ENCODE peak calls at places on chromosomes 13 and 19, in five cellular contexts. One of them, this sample, is unnamed.

GRCh38 chr13:23956106-23956505 is 58.8 kb upstream of the C1QTNF9B start:
- DNase-seq in ovary: no peak
- DNase-seq in tibial artery: no peak
- DNase-seq in left lung: no peak
- DNase-seq in fibroblast of mammary gland: peak; percentile 67
- DNase-seq in this sample: peak; percentile 23

GRCh38 chr19:55540619-55541018 is 3.7 kb upstream of the SBK2 start:
- DNase-seq in ovary: no peak
- DNase-seq in tibial artery: no peak
- DNase-seq in left lung: no peak
- DNase-seq in fibroblast of mammary gland: no peak
- DNase-seq in this sample: no peak

GRCh38 chr13:96460571-96460970 is 370.7 kb downstream of the HS6ST3 start:
- DNase-seq in ovary: no peak
- DNase-seq in tibial artery: no peak
- DNase-seq in left lung: no peak
- DNase-seq in fibroblast of mammary gland: peak; percentile 1
- DNase-seq in this sample: peak; percentile 2

GRCh38 chr13:111267784-111268183 is 52.7 kb upstream of the TEX29 start:
- DNase-seq in ovary: no peak
- DNase-seq in tibial artery: no peak
- DNase-seq in left lung: no peak
- DNase-seq in fibroblast of mammary gland: peak; percentile 61
- DNase-seq in this sample: peak; percentile 25

GRCh38 chr19:44808463-44809371 is at the start of gene BCAM:
- DNase-seq in ovary: peak; percentile 91
- DNase-seq in tibial artery: peak; percentile 67
- DNase-seq in left lung: peak; percentile 76
- DNase-seq in fibroblast of mammary gland: peak; percentile 50
- DNase-seq in this sample: peak; percentile 83

GRCh38 chr13:95455782-95456181 is 96.7 kb upstream of the CLDN10 start:
- DNase-seq in ovary: no peak
- DNase-seq in tibial artery: no peak
- DNase-seq in left lung: no peak
- DNase-seq in fibroblast of mammary gland: no peak
- DNase-seq in this sample: no peak

GRCh38 chr19:38932425-38933179 is 1.9 kb downstream of the MRPS12 start:
- DNase-seq in ovary: peak; percentile 50
- DNase-seq in tibial artery: no peak
- DNase-seq in left lung: no peak
- DNase-seq in fibroblast of mammary gland: peak; percentile 57
- DNase-seq in this sample: peak; percentile 47

GRCh38 chr19:34675250-34675649 is 1.7 kb downstream of the SCGB2B2 start:
- DNase-seq in ovary: no peak
- DNase-seq in tibial artery: no peak
- DNase-seq in left lung: no peak
- DNase-seq in fibroblast of mammary gland: no peak
- DNase-seq in this sample: no peak

GRCh38 chr13:23621316-23621645 is 51.1 kb downstream of the TNFRSF19 start:
- DNase-seq in ovary: no peak
- DNase-seq in tibial artery: no peak
- DNase-seq in left lung: no peak
- DNase-seq in fibroblast of mammary gland: peak; percentile 95
- DNase-seq in this sample: peak; percentile 91

GRCh38 chr19:8578642-8579265 is 1.5 kb upstream of the MYO1F start:
- DNase-seq in ovary: peak; percentile 82
- DNase-seq in tibial artery: peak; percentile 84
- DNase-seq in left lung: peak; percentile 76
- DNase-seq in fibroblast of mammary gland: peak; percentile 60
- DNase-seq in this sample: no peak

DNA sequence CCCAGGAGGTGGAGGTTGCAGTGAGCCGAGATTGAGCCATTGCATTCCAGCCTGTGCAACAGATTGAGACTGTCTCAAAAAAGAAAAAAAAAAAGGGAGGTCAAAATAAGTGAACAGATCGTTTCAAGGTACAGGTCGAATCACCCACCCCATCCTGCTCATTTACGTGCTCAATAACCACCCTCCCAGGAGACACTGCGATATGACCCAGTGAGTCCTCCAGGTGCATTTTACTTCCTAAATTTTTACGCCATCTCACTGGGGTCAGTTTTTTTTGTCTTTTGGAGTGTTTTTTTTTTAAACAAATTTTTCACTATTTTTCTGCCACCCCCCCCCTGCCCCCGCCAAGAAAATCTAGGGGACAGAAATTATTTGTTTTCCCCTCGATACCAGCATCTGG is 68.1 kb downstream of the ZNF486 start:
- DNase-seq in ovary: no peak
- DNase-seq in tibial artery: no peak
- DNase-seq in left lung: no peak
- DNase-seq in fibroblast of mammary gland: no peak
- DNase-seq in this sample: no peak
- H3K4me3 ChIP-seq in ovary: no peak overlapping the region
- H3K4me3 ChIP-seq in tibial artery: no peak overlapping the region
- H3K4me3 ChIP-seq in left lung: no peak overlapping the region
- H3K4me3 ChIP-seq in fibroblast of mammary gland: no peak overlapping the region
- H3K4me3 ChIP-seq in this sample: no peak overlapping the region

DNA sequence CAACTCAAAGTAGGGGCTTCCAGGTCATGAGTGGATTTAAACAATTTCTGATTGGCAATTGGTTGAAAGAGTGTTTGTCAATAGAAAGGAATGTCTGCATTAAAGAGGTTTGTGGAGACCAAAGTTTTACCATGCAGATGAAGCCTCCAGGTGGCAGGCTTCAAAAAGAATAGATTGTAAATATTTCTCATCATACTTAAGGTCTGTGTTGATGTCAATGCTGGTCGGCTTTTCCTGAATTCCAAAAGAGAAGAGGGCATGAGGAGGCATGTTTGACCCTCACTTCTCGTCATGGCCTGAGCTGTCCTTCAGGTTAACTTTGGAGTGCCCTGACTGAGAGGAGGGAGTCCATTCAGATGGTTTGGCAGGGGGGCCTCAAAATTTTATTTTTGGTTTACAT is 125.4 kb upstream of the RFC3 start:
- DNase-seq in ovary: no peak
- DNase-seq in tibial artery: no peak
- DNase-seq in left lung: no peak
- DNase-seq in fibroblast of mammary gland: no peak
- DNase-seq in this sample: no peak
- TF ChIP-seq CTCF in ovary: no peak
- TF ChIP-seq CTCF in tibial artery: no peak
- TF ChIP-seq CTCF in left lung: no peak
- TF ChIP-seq CTCF in fibroblast of mammary gland: no peak
- TF ChIP-seq CTCF in this sample: no peak

DNA sequence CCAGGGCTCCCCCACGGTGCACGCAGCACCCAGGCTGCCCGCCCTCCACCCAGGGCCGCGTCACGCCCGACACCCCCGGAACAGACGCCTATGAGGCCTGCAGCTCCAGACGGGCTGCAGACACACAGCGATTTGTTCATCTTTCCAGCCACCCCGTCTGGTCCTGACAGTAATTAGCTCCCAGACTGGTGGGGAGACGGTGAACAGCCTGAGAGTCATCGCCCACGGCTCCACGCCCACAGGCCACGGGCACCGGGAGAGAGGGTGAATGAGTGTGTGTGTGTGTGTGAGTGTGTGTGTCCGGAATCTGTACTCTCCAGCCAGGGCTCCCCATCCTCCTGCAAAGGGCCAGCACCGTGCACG is 18.1 kb downstream of the GADD45B start:
- DNase-seq in ovary: no peak
- DNase-seq in tibial artery: no peak
- DNase-seq in left lung: no peak
- DNase-seq in fibroblast of mammary gland: peak; percentile 84
- DNase-seq in this sample: peak; percentile 89
- H3K4me3 ChIP-seq in ovary: no peak overlapping the region
- H3K4me3 ChIP-seq in tibial artery: peak overlapping the region; percentile 46
- H3K4me3 ChIP-seq in left lung: peak overlapping the region; percentile 53
- H3K4me3 ChIP-seq in fibroblast of mammary gland: peak overlapping the region; percentile 57
- H3K4me3 ChIP-seq in this sample: peak overlapping the region; percentile 62

DNA sequence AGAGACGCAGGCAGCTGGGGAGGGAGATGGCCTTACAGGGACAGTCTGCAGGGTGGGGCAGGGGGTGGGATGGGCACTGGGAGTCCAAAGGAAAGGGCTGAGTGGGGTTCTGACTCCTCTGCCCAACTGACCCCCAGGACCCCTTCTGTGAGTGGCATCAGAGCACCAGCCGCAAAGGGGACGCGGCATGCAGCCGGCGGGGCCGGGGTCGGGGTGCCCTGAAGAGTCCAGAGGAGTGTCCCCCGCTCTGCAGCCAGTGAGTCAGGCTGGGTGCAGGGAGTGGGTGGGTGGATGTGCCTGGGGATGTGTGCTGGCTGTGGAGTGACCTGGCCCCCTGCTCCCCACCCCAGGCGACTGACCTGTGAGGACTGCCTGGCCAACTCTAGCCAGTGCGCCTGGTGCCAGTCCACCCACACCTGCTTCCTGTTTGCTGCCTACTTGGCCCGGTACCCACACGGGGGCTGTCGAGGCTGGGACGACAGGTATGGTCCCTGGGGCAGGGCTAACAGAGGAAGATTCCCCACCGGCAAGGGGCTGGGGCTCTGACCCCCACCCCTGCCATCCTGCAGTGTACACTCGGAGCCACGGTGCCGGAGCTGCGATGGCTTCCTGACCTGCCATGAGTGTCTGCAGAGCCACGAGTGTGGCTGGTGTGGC is 25.8 kb downstream of the MEGF8 start:
- DNase-seq in ovary: no peak
- DNase-seq in tibial artery: no peak
- DNase-seq in left lung: no peak
- DNase-seq in fibroblast of mammary gland: no peak
- DNase-seq in this sample: no peak
- TF ChIP-seq CTCF in ovary: no peak
- TF ChIP-seq CTCF in tibial artery: no peak
- TF ChIP-seq CTCF in left lung: no peak
- TF ChIP-seq CTCF in fibroblast of mammary gland: no peak
- TF ChIP-seq CTCF in this sample: no peak

DNA sequence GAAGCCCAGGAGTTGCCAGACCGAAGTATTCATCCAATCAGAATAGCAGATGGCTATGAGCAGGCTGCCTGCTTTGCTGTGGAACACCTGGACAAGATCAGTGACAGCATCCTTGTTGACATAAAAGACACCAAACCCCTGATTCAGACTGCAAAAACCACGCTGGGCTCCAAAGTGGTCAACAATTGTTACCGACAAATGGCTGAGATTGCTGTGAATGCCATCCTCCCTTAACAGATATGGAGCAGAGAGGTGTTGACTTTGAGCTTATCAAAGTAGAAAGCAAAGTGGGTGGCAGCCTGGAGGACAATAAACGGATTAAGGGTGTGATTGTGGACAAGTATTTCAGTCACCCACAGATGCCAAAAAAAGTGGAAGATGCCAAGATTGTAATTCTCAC is 250.3 kb upstream of the OBI1 start:
- DNase-seq in ovary: no peak
- DNase-seq in tibial artery: no peak
- DNase-seq in left lung: no peak
- DNase-seq in fibroblast of mammary gland: no peak
- DNase-seq in this sample: no peak
- H3K4me3 ChIP-seq in ovary: no peak overlapping the region
- H3K4me3 ChIP-seq in tibial artery: no peak overlapping the region
- H3K4me3 ChIP-seq in left lung: no peak overlapping the region
- H3K4me3 ChIP-seq in fibroblast of mammary gland: no peak overlapping the region
- H3K4me3 ChIP-seq in this sample: no peak overlapping the region

GRCh38 chr19:1211494-1212234 is 6.1 kb downstream of the STK11 start:
- DNase-seq in ovary: peak; percentile 55
- DNase-seq in tibial artery: no peak
- DNase-seq in left lung: no peak
- DNase-seq in fibroblast of mammary gland: peak; percentile 86
- DNase-seq in this sample: no peak
- TF ChIP-seq CTCF in ovary: no peak
- TF ChIP-seq CTCF in tibial artery: no peak
- TF ChIP-seq CTCF in left lung: no peak
- TF ChIP-seq CTCF in fibroblast of mammary gland: no peak
- TF ChIP-seq CTCF in this sample: no peak

GRCh38 chr19:18100710-18101109 is 3.1 kb downstream of the MAST3 start:
- DNase-seq in ovary: no peak
- DNase-seq in tibial artery: no peak
- DNase-seq in left lung: no peak
- DNase-seq in fibroblast of mammary gland: peak; percentile 8
- DNase-seq in this sample: no peak

GRCh38 chr19:18099623-18099995 is 2.0 kb downstream of the MAST3 start:
- DNase-seq in ovary: no peak
- DNase-seq in tibial artery: no peak
- DNase-seq in left lung: no peak
- DNase-seq in fibroblast of mammary gland: no peak
- DNase-seq in this sample: no peak

GRCh38 chr19:18097993-18098890 is 664 bp downstream of the MAST3 start:
- DNase-seq in ovary: no peak
- DNase-seq in tibial artery: no peak
- DNase-seq in left lung: no peak
- DNase-seq in fibroblast of mammary gland: no peak
- DNase-seq in this sample: no peak

GRCh38 chr19:18097217-18097992 is at the start of gene MAST3:
- DNase-seq in ovary: peak; percentile 91
- DNase-seq in tibial artery: peak; percentile 78
- DNase-seq in left lung: peak; percentile 90
- DNase-seq in fibroblast of mammary gland: peak; percentile 71
- DNase-seq in this sample: peak; percentile 93

DNA sequence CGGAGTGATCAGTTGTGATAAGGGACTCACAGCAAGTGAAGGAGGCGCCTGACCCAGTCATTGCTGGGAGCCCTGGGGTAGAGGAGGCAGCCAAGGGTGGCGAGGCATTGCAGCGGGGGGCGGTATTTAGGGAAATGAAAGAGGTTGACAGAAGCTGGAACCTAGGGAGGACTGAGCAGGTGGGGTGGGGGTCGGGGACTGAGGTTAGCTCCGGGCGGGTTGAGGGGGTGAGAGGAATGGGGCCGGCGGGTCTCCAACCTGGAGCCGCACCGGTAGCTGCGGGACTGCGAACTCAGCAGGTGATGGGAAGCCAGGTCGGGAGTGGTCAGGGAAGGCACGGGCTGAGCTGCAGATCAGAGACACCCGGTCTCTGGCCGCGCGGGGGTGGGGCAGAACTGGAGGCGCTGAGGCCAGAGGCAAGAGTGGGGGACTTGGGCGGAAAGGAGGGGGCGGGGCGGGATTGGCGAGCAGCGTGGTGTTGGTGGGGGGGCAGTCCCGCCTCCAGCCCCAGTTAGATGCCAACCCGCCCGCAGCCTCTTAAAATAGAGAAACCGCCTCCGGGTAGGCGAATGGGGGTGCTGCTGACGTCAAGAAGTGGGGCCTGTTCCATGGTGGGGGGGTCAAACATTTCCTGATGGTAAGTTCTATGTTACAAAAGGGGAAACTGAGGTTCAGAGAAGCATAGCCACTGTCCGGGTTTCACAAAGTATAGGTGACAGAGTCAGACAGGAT is 1.5 kb downstream of the MAST3 start:
- DNase-seq in ovary: peak; percentile 51
- DNase-seq in tibial artery: no peak
- DNase-seq in left lung: no peak
- DNase-seq in fibroblast of mammary gland: no peak
- DNase-seq in this sample: no peak
- H3K4me3 ChIP-seq in ovary: no peak overlapping the region
- H3K4me3 ChIP-seq in tibial artery: peak overlapping the region; percentile 57
- H3K4me3 ChIP-seq in left lung: peak overlapping the region; percentile 49
- H3K4me3 ChIP-seq in fibroblast of mammary gland: no peak overlapping the region
- H3K4me3 ChIP-seq in this sample: no peak overlapping the region

This sample was measured in foreskin fibroblast.